ENCODE peak calls at places on chromosome 4, in four cellular contexts. X is H9, C is mesendoderm, H is IMR-90. L is an unnamed sample.

GRCh38 chr4:151719935-151720334 is 40.9 kb downstream of the GATB start:
- DNase-seq in X (no peak), C (no peak), H (no peak), L (no peak)

GRCh38 chr4:1850276-1850675 is 5.7 kb downstream of the LETM1 start:
- DNase-seq in X (no peak), C (no peak), H (no peak), L (no peak)

GRCh38 chr4:6568689-6569332 is 6.2 kb upstream of the MAN2B2 start:
- DNase-seq in X (no peak), C (peak), H (peak), L (no peak)

GRCh38 chr4:153748378-153748777 is 11.4 kb downstream of the RNF175 start:
- DNase-seq in X (no peak), C (no peak), H (peak), L (no peak)

GRCh38 chr4:73411731-73412414 is 7.8 kb downstream of the ALB start:
- DNase-seq in X (no peak), C (no peak), H (no peak), L (no peak)

GRCh38 chr4:150315175-150315574 is 236.9 kb downstream of the DCLK2 start:
- DNase-seq in X (no peak), C (peak), H (no peak), L (no peak)

GRCh38 chr4:42768125-42768748 is 111.3 kb upstream of the ATP8A1 start:
- DNase-seq in X (peak), C (peak), H (no peak), L (no peak)

GRCh38 chr4:1485280-1485679 is 79.0 kb upstream of the NKX1-1 start:
- DNase-seq in X (no peak), C (no peak), H (no peak), L (no peak)

GRCh38 chr4:109873791-109874514 is 26.0 kb downstream of the LRIT3 start:
- DNase-seq in X (no peak), C (no peak), H (peak), L (no peak)

GRCh38 chr4:27084685-27085356 is 224.2 kb downstream of the STIM2 start:
- DNase-seq in X (peak), C (peak), H (peak), L (no peak)

GRCh38 chr4:76790377-76790776 is 107.6 kb downstream of the SOWAHB start:
- DNase-seq in X (no peak), C (no peak), H (no peak), L (no peak)

GRCh38 chr4:182647901-182648300 is 269.3 kb downstream of the DCTD start:
- DNase-seq in X (no peak), C (peak), H (no peak), L (no peak)

GRCh38 chr4:83535945-83536648 is at the start of gene GPAT3:
- DNase-seq in X (peak), C (peak), H (peak), L (no peak)

GRCh38 chr4:6047130-6047673 is 29.0 kb upstream of the C4orf50 start:
- DNase-seq in X (peak), C (peak), H (no peak), L (peak)

GRCh38 chr4:158496030-158496741 is 25.5 kb upstream of the RXFP1 start:
- DNase-seq in X (peak), C (peak), H (no peak), L (peak)

GRCh38 chr4:163892417-163892816 is 397.9 kb downstream of the TMA16 start:
- DNase-seq in X (no peak), C (no peak), H (no peak), L (no peak)

GRCh38 chr4:149531861-149532260 is 283.8 kb downstream of the IQCM start:
- DNase-seq in X (no peak), C (peak), H (peak), L (no peak)

GRCh38 chr4:30865676-30866075 is 145.5 kb downstream of the PCDH7 start:
- DNase-seq in X (no peak), C (no peak), H (peak), L (no peak)

GRCh38 chr4:150962245-150962644 is 52.8 kb downstream of the LRBA start:
- DNase-seq in X (no peak), C (no peak), H (peak), L (no peak)

GRCh38 chr4:74428278-74428677 is 16.7 kb upstream of the AREG start:
- DNase-seq in X (no peak), C (no peak), H (peak), L (no peak)

GRCh38 chr4:174483792-174484191 is 38.5 kb downstream of the HPGD start:
- DNase-seq in X (no peak), C (no peak), H (no peak), L (no peak)

GRCh38 chr4:186161138-186161537 is 30.2 kb upstream of the CYP4V2 start:
- DNase-seq in X (no peak), C (no peak), H (no peak), L (no peak)

GRCh38 chr4:173040200-173040599 is 128.4 kb upstream of the GALNT7 start:
- DNase-seq in X (no peak), C (peak), H (peak), L (no peak)

GRCh38 chr4:22991576-22991975 is 298.8 kb downstream of the GBA3 start:
- DNase-seq in X (no peak), C (no peak), H (no peak), L (no peak)

GRCh38 chr4:136823020-136823419 is 709.3 kb downstream of the PCDH18 start:
- DNase-seq in X (no peak), C (no peak), H (no peak), L (no peak)

GRCh38 chr4:182297659-182298058 is 54.5 kb downstream of the TENM3 start:
- DNase-seq in X (no peak), C (peak), H (peak), L (no peak)

GRCh38 chr4:54395013-54395527 is 166.0 kb downstream of the PDGFRA start:
- DNase-seq in X (no peak), C (no peak), H (no peak), L (no peak)

GRCh38 chr4:78534286-78534955 is 17.1 kb upstream of the ANXA3 start:
- DNase-seq in X (no peak), C (no peak), H (peak), L (no peak)

GRCh38 chr4:156295676-156296075 is 342.0 kb upstream of the CTSO start:
- DNase-seq in X (no peak), C (no peak), H (peak), L (no peak)

GRCh38 chr4:145034727-145035211 is 63.2 kb downstream of the ANAPC10 start:
- DNase-seq in X (no peak), C (peak), H (peak), L (no peak)

GRCh38 chr4:26912069-26912468 is 51.4 kb downstream of the STIM2 start:
- DNase-seq in X (no peak), C (no peak), H (no peak), L (no peak)

GRCh38 chr4:10944321-10944720 is 259.8 kb upstream of the CLNK start:
- DNase-seq in X (no peak), C (peak), H (no peak), L (no peak)

GRCh38 chr4:147597561-147597960 is 19.6 kb upstream of the TMEM184C start:
- DNase-seq in X (no peak), C (no peak), H (no peak), L (no peak)

GRCh38 chr4:147596377-147596776 is 20.8 kb upstream of the TMEM184C start:
- DNase-seq in X (no peak), C (no peak), H (peak), L (no peak)

GRCh38 chr4:147599764-147600163 is 17.4 kb upstream of the TMEM184C start:
- DNase-seq in X (no peak), C (peak), H (peak), L (no peak)

GRCh38 chr4:147596976-147597375 is 20.2 kb upstream of the TMEM184C start:
- DNase-seq in X (no peak), C (no peak), H (peak), L (no peak)

GRCh38 chr4:147599206-147599605 is 18.0 kb upstream of the TMEM184C start:
- DNase-seq in X (no peak), C (no peak), H (no peak), L (no peak)
- H4K5ac ChIP-seq in X (no peak), C (no peak), H (peak), L (no peak)

GRCh38 chr4:168731706-168732414 is 235.0 kb downstream of the PALLD start:
- DNase-seq in X (no peak), C (no peak), H (no peak), L (no peak)
- H4K5ac ChIP-seq in X (no peak), C (no peak), H (no peak), L (no peak)

GRCh38 chr4:88078592-88078991 is 71.2 kb downstream of the PKD2 start:
- DNase-seq in X (no peak), C (peak), H (no peak), L (no peak)
- H4K5ac ChIP-seq in X (no peak), C (no peak), H (no peak), L (no peak)

DNA sequence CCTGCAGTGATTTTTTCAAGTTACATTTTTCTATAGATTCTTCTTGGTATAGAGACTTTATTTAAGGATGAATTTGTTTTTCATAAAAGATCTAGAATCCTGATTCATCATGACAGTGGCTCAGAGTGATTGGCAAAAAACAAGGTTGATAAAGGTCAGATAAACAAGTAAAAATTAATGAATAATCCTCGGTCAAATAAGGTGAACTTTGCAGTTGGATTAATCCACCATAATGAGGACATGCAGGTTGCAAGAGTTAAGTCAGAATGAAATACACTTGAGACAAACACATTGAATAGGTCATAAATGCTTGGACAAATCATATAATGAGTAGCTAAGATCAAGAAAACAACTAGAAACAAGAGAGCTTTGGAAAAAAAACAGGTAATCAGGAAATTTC is 22.9 kb upstream of the UGT2B7 start:
- DNase-seq in X (no peak), C (no peak), H (no peak), L (no peak)
- H4K5ac ChIP-seq in X (no peak), C (no peak), H (no peak), L (no peak)